ENCODE peak calls at places on chromosomes 2 and 18, in nine cellular contexts. Q, C, Z, U, J, A, O, W and B are unnamed samples.

GRCh38 chr2:239777219-239777618 is 247.9 kb downstream of the NDUFA10 start:
- DNase-seq in U (no peak), Z (no peak), O (peak; percentile 17), A (no peak), J (no peak), W (no peak), C (no peak), Q (no peak), B (no peak)

GRCh38 chr2:148524519-148524919 is 120.0 kb upstream of the EPC2 start:
- DNase-seq in U (no peak), Q (no peak), J (no peak), W (no peak), A (no peak), Z (peak; percentile 85), O (no peak), C (no peak), B (peak; percentile 71)

GRCh38 chr2:99860720-99861375 is 281.5 kb downstream of the AFF3 start:
- DNase-seq in Q (no peak), A (no peak), Z (no peak), C (no peak), U (no peak), J (no peak), O (no peak), W (no peak), B (no peak)

GRCh38 chr2:197263077-197263476 is 47.5 kb downstream of the ANKRD44 start:
- DNase-seq in J (no peak), A (no peak), W (no peak), Z (no peak), Q (no peak), U (no peak), C (no peak), O (no peak), B (no peak)

GRCh38 chr2:56749152-56749752 is 565.5 kb downstream of the CCDC85A start:
- DNase-seq in Z (no peak), U (no peak), A (no peak), Q (no peak), J (no peak), O (no peak), C (no peak), W (peak; percentile 31), B (no peak)

GRCh38 chr18:11316546-11316945 is 167.2 kb upstream of the PIEZO2 start:
- DNase-seq in Z (no peak), C (no peak), U (no peak), O (no peak), W (no peak), Q (no peak), A (no peak), J (no peak), B (no peak)

GRCh38 chr2:158493458-158493857 is 36.7 kb downstream of the PKP4 start:
- DNase-seq in Q (no peak), J (no peak), U (peak; percentile 90), W (no peak), C (no peak), Z (no peak), O (no peak), A (no peak), B (no peak)

GRCh38 chr2:237696471-237696870 is 69.1 kb downstream of the LRRFIP1 start:
- DNase-seq in O (no peak), J (no peak), W (no peak), Z (peak; percentile 23), Q (no peak), U (no peak), A (no peak), C (no peak), B (no peak)

GRCh38 chr2:159149786-159150185 is 136.7 kb downstream of the WDSUB1 start:
- DNase-seq in C (no peak), Q (no peak), W (no peak), Z (no peak), A (peak; percentile 23), U (no peak), O (no peak), J (no peak), B (no peak)

GRCh38 chr2:120777170-120777751 is 41.6 kb downstream of the GLI2 start:
- DNase-seq in O (no peak), A (no peak), Z (no peak), W (no peak), C (no peak), Q (no peak), U (no peak), J (no peak), B (no peak)

GRCh38 chr2:200567932-200568331 is 17.9 kb upstream of the AOX1 start:
- DNase-seq in W (no peak), A (no peak), C (no peak), O (no peak), Z (no peak), U (no peak), Q (no peak), J (no peak), B (no peak)

GRCh38 chr18:10715791-10716190 is 190.0 kb downstream of the NAPG start:
- DNase-seq in U (no peak), C (no peak), O (no peak), Z (no peak), J (no peak), W (no peak), A (no peak), Q (no peak), B (no peak)

GRCh38 chr18:77108001-77108692 is 24.4 kb downstream of the MBP start:
- DNase-seq in W (peak; percentile 79), C (no peak), U (no peak), Z (no peak), Q (no peak), J (no peak), O (no peak), A (no peak), B (peak; percentile 54)

GRCh38 chr2:111122631-111123421 is 2.1 kb downstream of the BCL2L11 start:
- DNase-seq in O (peak; percentile 89), C (peak; percentile 90), A (peak; percentile 69), W (peak; percentile 65), J (no peak), Q (no peak), U (peak; percentile 47), Z (peak; percentile 11), B (no peak)

GRCh38 chr2:169659314-169659713 is 34.9 kb downstream of the CFAP210 start:
- DNase-seq in U (no peak), O (no peak), Z (no peak), A (no peak), Q (no peak), C (no peak), W (no peak), J (no peak), B (no peak)